ENCODE peak calls at places on chromosome 19, in eight cellular contexts. One of them, this sample, is unnamed.

GRCh38 chr19:46975918-46976782 is 43.5 kb upstream of the NPAS1 start:
- DNase-seq in GM10248: no peak
- DNase-seq in tibial nerve: peak; percentile 90
- DNase-seq in neural progenitor cell: peak; percentile 84
- DNase-seq in GM12865: no peak
- DNase-seq in A549: peak; percentile 58
- DNase-seq in right lobe of liver: peak; percentile 94
- DNase-seq in stomach: peak; percentile 97
- DNase-seq in this sample: no peak

GRCh38 chr19:18785179-18786124 is 5.7 kb downstream of the COMP start:
- DNase-seq in tibial nerve: peak; percentile 57
- DNase-seq in neural progenitor cell: peak; percentile 94
- DNase-seq in GM10248: peak; percentile 94
- DNase-seq in right lobe of liver: peak; percentile 66
- DNase-seq in stomach: peak; percentile 82
- DNase-seq in GM12865: peak; percentile 77
- DNase-seq in A549: peak; percentile 74
- DNase-seq in this sample: peak; percentile 91

GRCh38 chr19:35229601-35230000 is 1.1 kb upstream of the FAM187B start:
- DNase-seq in GM10248: no peak
- DNase-seq in neural progenitor cell: no peak
- DNase-seq in A549: no peak
- DNase-seq in stomach: no peak
- DNase-seq in tibial nerve: no peak
- DNase-seq in right lobe of liver: peak; percentile 12
- DNase-seq in GM12865: no peak
- DNase-seq in this sample: no peak

GRCh38 chr19:18173054-18173571 is 500 bp upstream of the IFI30 start:
- DNase-seq in right lobe of liver: no peak
- DNase-seq in stomach: no peak
- DNase-seq in neural progenitor cell: no peak
- DNase-seq in tibial nerve: no peak
- DNase-seq in A549: no peak
- DNase-seq in GM12865: peak; percentile 80
- DNase-seq in GM10248: peak; percentile 46
- DNase-seq in this sample: no peak

GRCh38 chr19:3944018-3944721 is 11.3 kb downstream of the NMRK2 start:
- DNase-seq in GM10248: no peak
- DNase-seq in A549: no peak
- DNase-seq in right lobe of liver: no peak
- DNase-seq in GM12865: no peak
- DNase-seq in tibial nerve: no peak
- DNase-seq in stomach: no peak
- DNase-seq in neural progenitor cell: no peak
- DNase-seq in this sample: no peak

GRCh38 chr19:35266904-35267817 is 1.6 kb upstream of the USF2 start:
- DNase-seq in A549: peak; percentile 56
- DNase-seq in stomach: no peak
- DNase-seq in right lobe of liver: peak; percentile 71
- DNase-seq in GM10248: no peak
- DNase-seq in GM12865: peak; percentile 62
- DNase-seq in tibial nerve: no peak
- DNase-seq in neural progenitor cell: peak; percentile 49
- DNase-seq in this sample: no peak

GRCh38 chr19:23415034-23415433 is 19.8 kb upstream of the ZNF91 start:
- DNase-seq in GM10248: no peak
- DNase-seq in stomach: no peak
- DNase-seq in A549: no peak
- DNase-seq in neural progenitor cell: peak; percentile 42
- DNase-seq in right lobe of liver: no peak
- DNase-seq in GM12865: no peak
- DNase-seq in tibial nerve: no peak
- DNase-seq in this sample: no peak

GRCh38 chr19:42290523-42291436 is 11.2 kb upstream of the PRR19 start:
- DNase-seq in tibial nerve: no peak
- DNase-seq in A549: peak; percentile 79
- DNase-seq in GM10248: no peak
- DNase-seq in GM12865: peak; percentile 70
- DNase-seq in neural progenitor cell: peak; percentile 43
- DNase-seq in right lobe of liver: peak; percentile 47
- DNase-seq in stomach: no peak
- DNase-seq in this sample: no peak

GRCh38 chr19:4896372-4896771 is 6.3 kb downstream of the ARRDC5 start:
- DNase-seq in GM10248: no peak
- DNase-seq in stomach: peak; percentile 46
- DNase-seq in right lobe of liver: no peak
- DNase-seq in neural progenitor cell: no peak
- DNase-seq in GM12865: no peak
- DNase-seq in tibial nerve: no peak
- DNase-seq in A549: peak; percentile 33
- DNase-seq in this sample: peak; percentile 1

GRCh38 chr19:52007805-52008557 is at the start of gene ZNF615:
- DNase-seq in right lobe of liver: peak; percentile 93
- DNase-seq in stomach: peak; percentile 90
- DNase-seq in neural progenitor cell: peak; percentile 96
- DNase-seq in tibial nerve: peak; percentile 75
- DNase-seq in GM10248: peak; percentile 87
- DNase-seq in A549: peak; percentile 93
- DNase-seq in GM12865: peak; percentile 94
- DNase-seq in this sample: peak; percentile 46

GRCh38 chr19:4368128-4368820 is 24.9 kb downstream of the MPND start:
- DNase-seq in GM10248: no peak
- DNase-seq in right lobe of liver: peak; percentile 55
- DNase-seq in A549: no peak
- DNase-seq in tibial nerve: no peak
- DNase-seq in neural progenitor cell: no peak
- DNase-seq in GM12865: peak; percentile 67
- DNase-seq in stomach: no peak
- DNase-seq in this sample: no peak

GRCh38 chr19:18697680-18698079 is 14.2 kb downstream of the CRTC1 start:
- DNase-seq in A549: no peak
- DNase-seq in GM10248: no peak
- DNase-seq in neural progenitor cell: no peak
- DNase-seq in GM12865: no peak
- DNase-seq in stomach: peak; percentile 82
- DNase-seq in right lobe of liver: peak; percentile 78
- DNase-seq in tibial nerve: no peak
- DNase-seq in this sample: no peak

GRCh38 chr19:47391510-47392223 is 27.7 kb downstream of the MEIS3 start:
- DNase-seq in GM12865: peak; percentile 80
- DNase-seq in A549: peak; percentile 81
- DNase-seq in right lobe of liver: peak; percentile 87
- DNase-seq in tibial nerve: peak; percentile 35
- DNase-seq in stomach: peak; percentile 82
- DNase-seq in GM10248: peak; percentile 83
- DNase-seq in neural progenitor cell: peak; percentile 78
- DNase-seq in this sample: no peak

GRCh38 chr19:5665781-5666513 is 14.4 kb downstream of the MICOS13 start:
- DNase-seq in stomach: no peak
- DNase-seq in tibial nerve: no peak
- DNase-seq in GM10248: no peak
- DNase-seq in GM12865: peak; percentile 54
- DNase-seq in A549: peak; percentile 68
- DNase-seq in neural progenitor cell: no peak
- DNase-seq in right lobe of liver: no peak
- DNase-seq in this sample: no peak

GRCh38 chr19:15466851-15467733 is 2.7 kb upstream of the RASAL3 start:
- DNase-seq in tibial nerve: no peak
- DNase-seq in right lobe of liver: no peak
- DNase-seq in neural progenitor cell: no peak
- DNase-seq in GM10248: no peak
- DNase-seq in stomach: no peak
- DNase-seq in A549: peak; percentile 55
- DNase-seq in GM12865: peak; percentile 96
- DNase-seq in this sample: no peak

GRCh38 chr19:1037553-1038115 is 2.3 kb upstream of the ABCA7 start:
- DNase-seq in right lobe of liver: no peak
- DNase-seq in stomach: no peak
- DNase-seq in tibial nerve: no peak
- DNase-seq in neural progenitor cell: no peak
- DNase-seq in GM12865: peak; percentile 61
- DNase-seq in GM10248: no peak
- DNase-seq in A549: no peak
- DNase-seq in this sample: no peak

GRCh38 chr19:31675187-31675913 is 326.1 kb upstream of the TSHZ3 start:
- DNase-seq in GM12865: no peak
- DNase-seq in stomach: no peak
- DNase-seq in neural progenitor cell: no peak
- DNase-seq in right lobe of liver: no peak
- DNase-seq in tibial nerve: no peak
- DNase-seq in A549: no peak
- DNase-seq in GM10248: no peak
- DNase-seq in this sample: no peak

DNA sequence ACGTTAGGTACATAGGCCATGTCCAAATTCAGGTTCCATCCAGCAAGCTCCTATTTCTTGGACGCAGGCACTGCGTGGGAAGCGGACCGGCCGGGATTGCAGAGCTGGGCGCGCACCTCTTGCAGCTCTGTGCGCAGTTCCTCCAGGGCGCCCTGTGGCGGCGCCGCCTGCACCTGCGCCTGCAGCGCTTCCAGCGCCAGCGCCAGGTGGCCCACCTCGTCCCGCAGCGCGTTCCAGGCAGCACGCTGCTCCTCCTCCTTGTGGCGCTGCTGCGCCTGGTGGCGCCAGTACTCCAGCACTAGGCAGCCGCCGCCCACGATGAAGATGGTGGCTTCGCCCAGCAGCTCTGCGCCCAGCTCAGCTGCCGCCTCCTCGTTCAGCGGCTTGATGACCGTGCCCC is 31.1 kb downstream of the OPA3 start:
- DNase-seq in GM12865: no peak
- DNase-seq in stomach: peak; percentile 68
- DNase-seq in right lobe of liver: no peak
- DNase-seq in tibial nerve: no peak
- DNase-seq in A549: no peak
- DNase-seq in neural progenitor cell: peak; percentile 85
- DNase-seq in GM10248: no peak
- DNase-seq in this sample: no peak
- TF ChIP-seq CTCF in GM12865: no peak
- TF ChIP-seq CTCF in stomach: peak; percentile 41
- TF ChIP-seq CTCF in right lobe of liver: no peak
- TF ChIP-seq CTCF in tibial nerve: no peak
- TF ChIP-seq CTCF in A549: no peak
- TF ChIP-seq CTCF in neural progenitor cell: peak; percentile 53
- TF ChIP-seq CTCF in GM10248: no peak
- TF ChIP-seq CTCF in this sample: no peak

DNA sequence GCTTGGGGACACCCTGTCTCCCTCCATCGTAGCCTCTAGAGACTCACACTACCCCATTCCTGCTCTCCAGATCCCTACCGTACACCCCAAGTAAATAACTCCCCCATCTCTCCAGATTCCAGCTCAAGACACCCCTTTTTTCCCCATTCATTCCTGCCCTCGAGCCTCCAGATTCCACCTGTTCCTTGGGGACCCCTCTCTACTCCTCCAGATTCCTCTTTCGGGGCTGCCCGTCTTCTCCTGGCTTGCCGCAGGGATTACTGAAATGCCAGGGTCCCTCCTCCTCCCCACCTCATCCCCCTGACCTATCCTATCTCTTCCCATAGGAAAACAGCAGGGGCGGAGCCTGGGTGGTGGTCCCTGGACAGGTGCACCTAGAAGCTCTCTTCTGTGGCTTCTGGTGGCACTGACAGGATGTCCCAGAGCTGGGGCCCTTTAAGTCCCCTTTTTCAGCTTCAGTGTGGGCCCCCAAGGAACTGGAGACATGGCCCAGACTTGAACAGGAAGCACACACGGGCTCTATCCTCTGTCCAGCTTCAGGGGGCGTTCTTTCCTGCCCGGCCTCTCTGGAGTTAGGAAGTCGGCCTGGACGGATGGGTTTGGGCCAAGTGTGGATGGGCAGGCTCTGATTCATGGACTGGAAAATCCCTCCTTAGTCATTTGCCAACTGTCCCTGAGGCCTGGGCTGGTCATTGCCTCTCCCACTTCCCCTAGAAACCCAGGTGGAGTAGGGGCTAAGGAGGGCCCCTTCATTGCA is 1.2 kb downstream of the ZSWIM4 start:
- DNase-seq in GM12865: peak; percentile 65
- DNase-seq in right lobe of liver: no peak
- DNase-seq in A549: peak; percentile 87
- DNase-seq in neural progenitor cell: peak; percentile 66
- DNase-seq in tibial nerve: peak; percentile 46
- DNase-seq in GM10248: peak; percentile 67
- DNase-seq in stomach: peak; percentile 53
- DNase-seq in this sample: no peak
- TF ChIP-seq CTCF in GM12865: no peak
- TF ChIP-seq CTCF in right lobe of liver: no peak
- TF ChIP-seq CTCF in A549: no peak
- TF ChIP-seq CTCF in neural progenitor cell: no peak
- TF ChIP-seq CTCF in tibial nerve: no peak
- TF ChIP-seq CTCF in GM10248: no peak
- TF ChIP-seq CTCF in stomach: no peak
- TF ChIP-seq CTCF in this sample: no peak

GRCh38 chr19:2223959-2224358 is 12.2 kb downstream of the PLEKHJ1 start:
- DNase-seq in GM12865: peak; percentile 82
- DNase-seq in tibial nerve: no peak
- DNase-seq in right lobe of liver: no peak
- DNase-seq in A549: no peak
- DNase-seq in GM10248: no peak
- DNase-seq in stomach: no peak
- DNase-seq in neural progenitor cell: no peak
- DNase-seq in this sample: no peak

GRCh38 chr19:2221250-2221831 is 14.8 kb downstream of the PLEKHJ1 start:
- DNase-seq in GM10248: no peak
- DNase-seq in tibial nerve: no peak
- DNase-seq in A549: peak; percentile 30
- DNase-seq in right lobe of liver: no peak
- DNase-seq in neural progenitor cell: no peak
- DNase-seq in GM12865: no peak
- DNase-seq in stomach: no peak
- DNase-seq in this sample: no peak

GRCh38 chr19:2223391-2223790 is 12.7 kb downstream of the PLEKHJ1 start:
- DNase-seq in GM12865: no peak
- DNase-seq in neural progenitor cell: no peak
- DNase-seq in tibial nerve: no peak
- DNase-seq in A549: no peak
- DNase-seq in GM10248: no peak
- DNase-seq in stomach: no peak
- DNase-seq in right lobe of liver: no peak
- DNase-seq in this sample: no peak

GRCh38 chr19:2219726-2220125 is 16.4 kb downstream of the PLEKHJ1 start:
- DNase-seq in GM12865: no peak
- DNase-seq in A549: no peak
- DNase-seq in neural progenitor cell: no peak
- DNase-seq in tibial nerve: no peak
- DNase-seq in right lobe of liver: no peak
- DNase-seq in stomach: no peak
- DNase-seq in GM10248: no peak
- DNase-seq in this sample: no peak

GRCh38 chr19:2221918-2222317 is 14.2 kb downstream of the PLEKHJ1 start:
- DNase-seq in right lobe of liver: no peak
- DNase-seq in A549: no peak
- DNase-seq in GM10248: no peak
- DNase-seq in GM12865: no peak
- DNase-seq in stomach: no peak
- DNase-seq in neural progenitor cell: no peak
- DNase-seq in tibial nerve: no peak
- DNase-seq in this sample: no peak
- TF ChIP-seq CTCF in right lobe of liver: no peak
- TF ChIP-seq CTCF in A549: no peak
- TF ChIP-seq CTCF in GM10248: peak; percentile 6
- TF ChIP-seq CTCF in GM12865: no peak
- TF ChIP-seq CTCF in stomach: peak; percentile 3
- TF ChIP-seq CTCF in neural progenitor cell: peak; percentile 16
- TF ChIP-seq CTCF in tibial nerve: no peak
- TF ChIP-seq CTCF in this sample: no peak

GRCh38 chr19:20558011-20558410 is 7.6 kb downstream of the ZNF737 start:
- DNase-seq in tibial nerve: no peak
- DNase-seq in right lobe of liver: no peak
- DNase-seq in A549: no peak
- DNase-seq in stomach: no peak
- DNase-seq in GM12865: no peak
- DNase-seq in GM10248: no peak
- DNase-seq in neural progenitor cell: no peak
- DNase-seq in this sample: no peak
- TF ChIP-seq CTCF in tibial nerve: no peak
- TF ChIP-seq CTCF in right lobe of liver: peak; percentile 8
- TF ChIP-seq CTCF in A549: no peak
- TF ChIP-seq CTCF in stomach: no peak
- TF ChIP-seq CTCF in GM12865: no peak
- TF ChIP-seq CTCF in GM10248: no peak
- TF ChIP-seq CTCF in neural progenitor cell: peak; percentile 28
- TF ChIP-seq CTCF in this sample: no peak